ENCODE peak calls at places on chromosome 14, in nine cellular contexts. L, S, D, C, G, E, M, V and X are unnamed samples.

GRCh38 chr14:24368562-24369252 is 723 bp downstream of the NFATC4 start:
- DNase-seq in L (peak), S (peak), D (peak), C (no peak), G (no peak), E (peak), M (peak), V (peak), X (no peak)

GRCh38 chr14:54108481-54109471 is 152.2 kb upstream of the BMP4 start:
- DNase-seq in L (no peak), S (no peak), D (no peak), C (peak), G (no peak), E (peak), M (no peak), V (no peak), X (no peak)

GRCh38 chr14:78721756-78722455 is 551.7 kb downstream of the NRXN3 start:
- DNase-seq in L (no peak), S (no peak), D (no peak), C (no peak), G (no peak), E (no peak), M (no peak), V (no peak), X (no peak)

GRCh38 chr14:54893151-54893760 is 9.4 kb downstream of the GCH1 start:
- DNase-seq in L (no peak), S (no peak), D (no peak), C (peak), G (peak), E (peak), M (peak), V (no peak), X (no peak)

GRCh38 chr14:39015360-39015961 is 87.6 kb downstream of the SEC23A start:
- DNase-seq in L (no peak), S (no peak), D (no peak), C (peak), G (peak), E (peak), M (no peak), V (no peak), X (no peak)

GRCh38 chr14:72739446-72740405 is 154.2 kb downstream of the DPF3 start:
- DNase-seq in L (peak), S (no peak), D (peak), C (no peak), G (no peak), E (no peak), M (no peak), V (no peak), X (peak)

GRCh38 chr14:72892103-72892878 is 1.6 kb downstream of the DPF3 start:
- DNase-seq in L (no peak), S (no peak), D (peak), C (no peak), G (no peak), E (peak), M (no peak), V (peak), X (no peak)

GRCh38 chr14:77190977-77191376 is 9.4 kb downstream of the TMEM63C start:
- DNase-seq in L (no peak), S (no peak), D (no peak), C (no peak), G (no peak), E (no peak), M (no peak), V (no peak), X (no peak)

GRCh38 chr14:61615743-61616523 is 79.4 kb upstream of the HIF1A start:
- DNase-seq in L (no peak), S (no peak), D (no peak), C (no peak), G (no peak), E (peak), M (no peak), V (no peak), X (peak)

GRCh38 chr14:72809063-72809462 is 84.8 kb downstream of the DPF3 start:
- DNase-seq in L (no peak), S (no peak), D (no peak), C (no peak), G (no peak), E (no peak), M (no peak), V (no peak), X (no peak)

GRCh38 chr14:96739511-96739910 is 57.7 kb upstream of the VRK1 start:
- DNase-seq in L (no peak), S (no peak), D (no peak), C (no peak), G (no peak), E (no peak), M (no peak), V (no peak), X (no peak)

GRCh38 chr14:65933400-65934068 is 521.0 kb downstream of the FUT8 start:
- DNase-seq in L (no peak), S (no peak), D (no peak), C (no peak), G (no peak), E (no peak), M (no peak), V (no peak), X (no peak)

GRCh38 chr14:21251215-21251614 is 18.0 kb downstream of the HNRNPC start:
- DNase-seq in L (no peak), S (no peak), D (no peak), C (no peak), G (no peak), E (no peak), M (no peak), V (no peak), X (no peak)

GRCh38 chr14:77007975-77008421 is 20.5 kb downstream of the IRF2BPL start:
- DNase-seq in L (no peak), S (peak), D (peak), C (no peak), G (no peak), E (no peak), M (no peak), V (no peak), X (peak)

GRCh38 chr14:90495357-90496276 is 98.8 kb downstream of the CALM1 start:
- DNase-seq in L (peak), S (no peak), D (no peak), C (no peak), G (peak), E (peak), M (no peak), V (peak), X (peak)

GRCh38 chr14:22928237-22929103 is 706 bp downstream of the PRMT5 start:
- DNase-seq in L (no peak), S (no peak), D (no peak), C (no peak), G (no peak), E (no peak), M (no peak), V (no peak), X (no peak)

GRCh38 chr14:103372552-103373304 is 12.5 kb upstream of the MARK3 start:
- DNase-seq in L (no peak), S (no peak), D (no peak), C (peak), G (no peak), E (peak), M (no peak), V (no peak), X (peak)

GRCh38 chr14:65239897-65240296 is 137.6 kb upstream of the MAX start:
- DNase-seq in L (no peak), S (no peak), D (no peak), C (no peak), G (no peak), E (no peak), M (no peak), V (no peak), X (no peak)

GRCh38 chr14:37436519-37436918 is 158.5 kb downstream of the FOXA1 start:
- DNase-seq in L (no peak), S (no peak), D (peak), C (no peak), G (no peak), E (no peak), M (no peak), V (no peak), X (no peak)

GRCh38 chr14:70955543-70956480 is 48.6 kb downstream of the PCNX1 start:
- DNase-seq in L (no peak), S (no peak), D (no peak), C (no peak), G (no peak), E (peak), M (peak), V (peak), X (no peak)

GRCh38 chr14:60327447-60328331 is 78.7 kb downstream of the PPM1A start:
- DNase-seq in L (no peak), S (peak), D (peak), C (no peak), G (no peak), E (peak), M (peak), V (peak), X (peak)

GRCh38 chr14:70780396-70781075 is 28.8 kb downstream of the MAP3K9 start:
- DNase-seq in L (no peak), S (peak), D (peak), C (no peak), G (no peak), E (no peak), M (peak), V (no peak), X (peak)

GRCh38 chr14:50060871-50061663 is 55.3 kb downstream of the VCPKMT start:
- DNase-seq in L (no peak), S (no peak), D (peak), C (no peak), G (peak), E (peak), M (peak), V (no peak), X (no peak)

GRCh38 chr14:58815046-58815701 is 177.4 kb downstream of the DACT1 start:
- DNase-seq in L (no peak), S (no peak), D (no peak), C (no peak), G (no peak), E (peak), M (no peak), V (no peak), X (no peak)

GRCh38 chr14:43754838-43755237 is 752.2 kb downstream of the FSCB start:
- DNase-seq in L (no peak), S (no peak), D (no peak), C (no peak), G (no peak), E (no peak), M (no peak), V (no peak), X (no peak)

GRCh38 chr14:56244138-56244789 is 126.1 kb downstream of the PELI2 start:
- DNase-seq in L (no peak), S (no peak), D (no peak), C (no peak), G (no peak), E (peak), M (no peak), V (no peak), X (no peak)

GRCh38 chr14:76926521-76927251 is 100.5 kb downstream of the LRRC74A start:
- DNase-seq in L (no peak), S (no peak), D (no peak), C (no peak), G (no peak), E (peak), M (no peak), V (peak), X (no peak)

GRCh38 chr14:104556256-104557021 is 23.1 kb upstream of the C14orf180 start:
- DNase-seq in L (no peak), S (peak), D (no peak), C (no peak), G (no peak), E (no peak), M (no peak), V (no peak), X (no peak)

GRCh38 chr14:90061849-90062794 is at the start of gene KCNK13:
- DNase-seq in L (no peak), S (peak), D (peak), C (no peak), G (no peak), E (peak), M (no peak), V (no peak), X (no peak)

GRCh38 chr14:55743551-55743950 is 163.5 kb downstream of the KTN1 start:
- DNase-seq in L (no peak), S (no peak), D (no peak), C (no peak), G (no peak), E (no peak), M (no peak), V (no peak), X (no peak)

GRCh38 chr14:22159049-22159448 is 430.0 kb downstream of the DAD1 start:
- DNase-seq in L (no peak), S (no peak), D (no peak), C (no peak), G (no peak), E (no peak), M (no peak), V (no peak), X (no peak)

GRCh38 chr14:70907996-70908917 is 998 bp downstream of the PCNX1 start:
- DNase-seq in L (peak), S (peak), D (peak), C (no peak), G (peak), E (peak), M (peak), V (peak), X (peak)

GRCh38 chr14:85531594-85532391 is 1.8 kb downstream of the FLRT2 start:
- DNase-seq in L (peak), S (peak), D (peak), C (no peak), G (peak), E (peak), M (no peak), V (no peak), X (peak)